ENCODE peak calls at places on chromosomes 6 and 20, in nine cellular contexts. L is anterior cingulate cortex; Z is C1 segment of cervical spinal cord; M is EH; S is stimulated activated CD8-positive, alpha-beta memory T cell treated with anti-CD3 and anti-CD28 coated beads, Interleukin-15, amount 100 ng/mL, for 24 hours; A is astrocyte of the spinal cord; W is midbrain; Y is heart right ventricle; P is SK-N-DZ. G is an unnamed sample.

GRCh38 chr6:169048806-169049205 is 204.8 kb downstream of the THBS2 start:
- DNase-seq in W (no peak), A (no peak), Y (no peak), L (no peak), P (no peak), Z (no peak), M (no peak), S (no peak), G (no peak)

GRCh38 chr6:164021589-164022290 is 607.2 kb downstream of the QKI start:
- DNase-seq in S (no peak), L (no peak), W (no peak), Y (no peak), A (no peak), Z (no peak), M (no peak), P (no peak), G (no peak)

GRCh38 chr6:100175814-100176275 is 181.8 kb upstream of the MCHR2 start:
- DNase-seq in Z (peak; percentile 3), A (peak; percentile 88), M (peak; percentile 99), Y (no peak), S (no peak), W (no peak), P (no peak), L (no peak), G (no peak)

GRCh38 chr6:137357263-137357947 is 136.8 kb downstream of the OLIG3 start:
- DNase-seq in L (no peak), Y (no peak), A (no peak), P (no peak), S (no peak), Z (no peak), M (no peak), W (peak; percentile 32), G (no peak)

GRCh38 chr6:113690255-113690956 is 166.7 kb upstream of the MARCKS start:
- DNase-seq in P (no peak), M (peak; percentile 85), W (no peak), A (peak; percentile 93), Y (no peak), S (no peak), L (no peak), Z (no peak), G (no peak)

GRCh38 chr20:663315-664090 is 10.5 kb upstream of the SRXN1 start:
- DNase-seq in Y (no peak), A (no peak), M (no peak), W (no peak), L (no peak), S (no peak), Z (no peak), P (no peak), G (no peak)

GRCh38 chr20:3802524-3803239 is 6.6 kb downstream of the CDC25B start:
- DNase-seq in L (no peak), W (no peak), P (no peak), S (no peak), M (no peak), Y (no peak), A (no peak), Z (no peak), G (no peak)

GRCh38 chr6:35052694-35053565 is 88.2 kb downstream of the TCP11 start:
- DNase-seq in S (no peak), Z (peak; percentile 72), Y (no peak), A (peak; percentile 35), W (peak; percentile 78), P (no peak), L (peak; percentile 44), M (peak; percentile 36), G (no peak)

GRCh38 chr6:11500008-11500407 is 37.5 kb upstream of the TMEM170B start:
- DNase-seq in A (peak; percentile 84), P (no peak), W (no peak), L (no peak), Z (no peak), M (peak; percentile 65), Y (no peak), S (no peak), G (no peak)

GRCh38 chr6:128333581-128334223 is 186.7 kb downstream of the PTPRK start:
- DNase-seq in W (no peak), Z (no peak), Y (no peak), M (no peak), S (no peak), A (no peak), L (no peak), P (no peak), G (no peak)

GRCh38 chr6:130672153-130672552 is 155.1 kb upstream of the SMLR1 start:
- DNase-seq in W (no peak), M (no peak), P (no peak), A (no peak), L (no peak), S (no peak), Z (no peak), Y (no peak), G (no peak)

GRCh38 chr6:7267071-7267470 is 45.9 kb downstream of the SSR1 start:
- DNase-seq in P (no peak), W (no peak), Y (no peak), A (no peak), L (no peak), M (no peak), Z (no peak), S (no peak), G (no peak)

GRCh38 chr6:113560908-113561307 is 296.2 kb upstream of the MARCKS start:
- DNase-seq in W (no peak), Z (no peak), S (no peak), Y (no peak), L (no peak), P (no peak), M (peak; percentile 85), A (peak; percentile 76), G (no peak)

GRCh38 chr6:145147559-145147958 is 587.8 kb downstream of the EPM2A start:
- DNase-seq in Z (no peak), W (no peak), A (peak; percentile 76), P (peak; percentile 70), L (no peak), S (no peak), M (peak; percentile 76), Y (no peak), G (no peak)

GRCh38 chr6:39452306-39452705 is 129.8 kb upstream of the KCNK16 start:
- DNase-seq in S (no peak), M (peak; percentile 81), W (no peak), L (no peak), P (no peak), Z (no peak), A (peak; percentile 77), Y (no peak), G (no peak)

GRCh38 chr20:23666698-23667097 is 22.1 kb downstream of the CST4 start:
- DNase-seq in A (no peak), W (no peak), P (no peak), Y (peak; percentile 38), S (no peak), M (no peak), L (no peak), Z (no peak), G (no peak)

GRCh38 chr20:39607124-39607523 is 645.0 kb downstream of the DHX35 start:
- DNase-seq in M (peak; percentile 10), S (no peak), Y (no peak), W (no peak), L (no peak), P (no peak), Z (no peak), A (peak; percentile 83), G (no peak)

GRCh38 chr6:106250997-106251396 is 74.6 kb downstream of the ATG5 start:
- DNase-seq in Y (no peak), P (no peak), S (no peak), L (no peak), W (no peak), M (no peak), Z (no peak), A (no peak), G (no peak)

GRCh38 chr6:41427642-41428401 is 92.4 kb downstream of the NCR2 start:
- DNase-seq in Y (peak; percentile 31), M (peak; percentile 40), A (no peak), W (peak; percentile 30), L (peak; percentile 45), Z (peak; percentile 68), P (no peak), S (no peak), G (no peak)